ENCODE peak calls at places on chromosomes 5 and 9, in eight cellular contexts. E is BJ, N is Calu3, V is gastrocnemius medialis, G is AG09319, Y is transverse colon, C is prostate gland, A is lower leg skin. Q is an unnamed sample.

GRCh38 chr5:85614482-85614881 is 1003.3 kb upstream of the COX7C start:
- DNase-seq in E (no peak), N (no peak), V (no peak), G (no peak), Y (no peak), C (no peak), A (no peak), Q (no peak)

GRCh38 chr5:137370096-137370495 is 129.0 kb downstream of the SPOCK1 start:
- DNase-seq in E (peak), N (no peak), V (no peak), G (no peak), Y (no peak), C (no peak), A (no peak), Q (no peak)

GRCh38 chr9:95268681-95269080 is 48.8 kb downstream of the FANCC start:
- DNase-seq in E (no peak), N (peak), V (no peak), G (no peak), Y (no peak), C (peak), A (no peak), Q (no peak)

GRCh38 chr9:112570731-112571167 is 84.1 kb downstream of the KIAA1958 start:
- DNase-seq in E (no peak), N (no peak), V (no peak), G (no peak), Y (peak), C (no peak), A (no peak), Q (no peak)

GRCh38 chr5:158756873-158757272 is 342.8 kb downstream of the EBF1 start:
- DNase-seq in E (no peak), N (no peak), V (no peak), G (no peak), Y (no peak), C (no peak), A (no peak), Q (no peak)

GRCh38 chr9:86406366-86406765 is 52.2 kb upstream of the TUT7 start:
- DNase-seq in E (peak), N (no peak), V (no peak), G (no peak), Y (no peak), C (peak), A (peak), Q (no peak)

GRCh38 chr9:27925815-27926214 is 352.5 kb upstream of the C9orf72 start:
- DNase-seq in E (no peak), N (no peak), V (no peak), G (no peak), Y (no peak), C (no peak), A (no peak), Q (no peak)

GRCh38 chr5:82593481-82593880 is 315.3 kb upstream of the RPS23 start:
- DNase-seq in E (no peak), N (no peak), V (no peak), G (no peak), Y (no peak), C (no peak), A (no peak), Q (no peak)

GRCh38 chr9:99471033-99471432 is 249.0 kb downstream of the SEC61B start:
- DNase-seq in E (no peak), N (no peak), V (no peak), G (no peak), Y (no peak), C (no peak), A (no peak), Q (no peak)

GRCh38 chr5:154519375-154519774 is 41.3 kb upstream of the HAND1 start:
- DNase-seq in E (no peak), N (peak), V (no peak), G (peak), Y (no peak), C (no peak), A (no peak), Q (no peak)

GRCh38 chr5:132233811-132234683 is 6.4 kb upstream of the P4HA2 start:
- DNase-seq in E (no peak), N (no peak), V (no peak), G (no peak), Y (peak), C (no peak), A (no peak), Q (no peak)

GRCh38 chr5:96243203-96243602 is 189.8 kb downstream of the PCSK1 start:
- DNase-seq in E (no peak), N (no peak), V (no peak), G (peak), Y (no peak), C (no peak), A (no peak), Q (no peak)

GRCh38 chr9:100641166-100641565 is 63.3 kb downstream of the CAVIN4 start:
- DNase-seq in E (no peak), N (no peak), V (no peak), G (no peak), Y (no peak), C (no peak), A (no peak), Q (no peak)

GRCh38 chr5:3348576-3349535 is 246.8 kb upstream of the IRX1 start:
- DNase-seq in E (no peak), N (no peak), V (no peak), G (no peak), Y (no peak), C (no peak), A (peak), Q (no peak)

GRCh38 chr5:134578578-134579283 is 53.3 kb downstream of the JADE2 start:
- DNase-seq in E (no peak), N (no peak), V (no peak), G (no peak), Y (no peak), C (no peak), A (no peak), Q (no peak)

GRCh38 chr9:119221281-119221680 is 148.0 kb downstream of the BRINP1 start:
- DNase-seq in E (no peak), N (no peak), V (no peak), G (no peak), Y (no peak), C (no peak), A (no peak), Q (no peak)

GRCh38 chr5:6182271-6182815 is 196.0 kb downstream of the MED10 start:
- DNase-seq in E (no peak), N (no peak), V (no peak), G (no peak), Y (no peak), C (no peak), A (no peak), Q (no peak)

GRCh38 chr5:139677404-139678282 is 29.5 kb downstream of the CXXC5 start:
- DNase-seq in E (no peak), N (peak), V (peak), G (no peak), Y (no peak), C (no peak), A (no peak), Q (no peak)

GRCh38 chr5:124825983-124826337 is 79.5 kb upstream of the ZNF608 start:
- DNase-seq in E (no peak), N (no peak), V (no peak), G (no peak), Y (no peak), C (no peak), A (no peak), Q (no peak)

GRCh38 chr5:84436866-84437265 is 52.2 kb upstream of the EDIL3 start:
- DNase-seq in E (no peak), N (no peak), V (no peak), G (no peak), Y (no peak), C (no peak), A (no peak), Q (no peak)

GRCh38 chr5:40812125-40812524 is 14.0 kb upstream of the PRKAA1 start:
- DNase-seq in E (no peak), N (no peak), V (no peak), G (no peak), Y (no peak), C (no peak), A (no peak), Q (no peak)

GRCh38 chr9:126506361-126507317 is 107.1 kb upstream of the LMX1B start:
- DNase-seq in E (no peak), N (no peak), V (no peak), G (no peak), Y (no peak), C (no peak), A (no peak), Q (no peak)

GRCh38 chr9:19233344-19233743 is 2.9 kb downstream of the DENND4C start:
- DNase-seq in E (no peak), N (no peak), V (no peak), G (no peak), Y (no peak), C (no peak), A (no peak), Q (no peak)

GRCh38 chr9:96874201-96874785 is 20.0 kb upstream of the ZNF782 start:
- DNase-seq in E (no peak), N (no peak), V (peak), G (no peak), Y (no peak), C (no peak), A (no peak), Q (no peak)

GRCh38 chr5:36689225-36689624 is 82.8 kb downstream of the SLC1A3 start:
- DNase-seq in E (no peak), N (no peak), V (no peak), G (no peak), Y (no peak), C (no peak), A (no peak), Q (no peak)

GRCh38 chr9:71826289-71826688 is 58.0 kb upstream of the CEMIP2 start:
- DNase-seq in E (no peak), N (no peak), V (no peak), G (no peak), Y (no peak), C (no peak), A (no peak), Q (no peak)

GRCh38 chr5:62043289-62044274 is 262.4 kb upstream of the KIF2A start:
- DNase-seq in E (no peak), N (no peak), V (no peak), G (no peak), Y (no peak), C (no peak), A (no peak), Q (no peak)

GRCh38 chr5:135141303-135142268 is 107.6 kb upstream of the PITX1 start:
- DNase-seq in E (no peak), N (peak), V (no peak), G (no peak), Y (no peak), C (no peak), A (no peak), Q (no peak)

GRCh38 chr9:116333254-116333653 is 179.7 kb downstream of the PAPPA start:
- DNase-seq in E (no peak), N (no peak), V (no peak), G (no peak), Y (no peak), C (no peak), A (no peak), Q (no peak)

GRCh38 chr5:105740242-105740641 is 1930.5 kb downstream of the EFNA5 start:
- DNase-seq in E (no peak), N (no peak), V (no peak), G (no peak), Y (no peak), C (no peak), A (no peak), Q (no peak)

GRCh38 chr9:755454-756381 is 85.8 kb upstream of the DMRT1 start:
- DNase-seq in E (peak), N (no peak), V (peak), G (peak), Y (no peak), C (no peak), A (no peak), Q (no peak)

DNA sequence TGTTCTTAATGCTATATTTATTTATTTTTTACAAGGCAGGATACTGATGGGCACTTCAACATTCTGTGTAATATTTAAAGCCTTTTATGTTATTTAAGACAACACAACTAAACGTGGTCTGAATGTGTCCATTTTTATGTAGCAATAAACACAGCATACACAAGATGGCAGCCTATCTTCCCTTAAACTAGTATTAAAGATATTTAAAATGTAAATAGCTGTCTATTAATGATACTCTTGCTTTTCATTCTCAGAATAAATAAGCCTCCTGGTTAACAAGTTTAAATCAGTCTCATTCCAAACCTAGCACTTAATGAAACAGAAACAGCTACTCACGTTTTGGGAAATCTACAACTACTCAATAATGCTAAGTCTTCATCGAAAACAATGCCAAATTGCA is 315.7 kb downstream of the MCTP1 start:
- DNase-seq in E (no peak), N (no peak), V (no peak), G (no peak), Y (no peak), C (no peak), A (no peak), Q (no peak)
- TF ChIP-seq CTCF in E (no peak), N (no peak), V (no peak), G (no peak), Y (no peak), C (no peak), A (no peak), Q (no peak)

DNA sequence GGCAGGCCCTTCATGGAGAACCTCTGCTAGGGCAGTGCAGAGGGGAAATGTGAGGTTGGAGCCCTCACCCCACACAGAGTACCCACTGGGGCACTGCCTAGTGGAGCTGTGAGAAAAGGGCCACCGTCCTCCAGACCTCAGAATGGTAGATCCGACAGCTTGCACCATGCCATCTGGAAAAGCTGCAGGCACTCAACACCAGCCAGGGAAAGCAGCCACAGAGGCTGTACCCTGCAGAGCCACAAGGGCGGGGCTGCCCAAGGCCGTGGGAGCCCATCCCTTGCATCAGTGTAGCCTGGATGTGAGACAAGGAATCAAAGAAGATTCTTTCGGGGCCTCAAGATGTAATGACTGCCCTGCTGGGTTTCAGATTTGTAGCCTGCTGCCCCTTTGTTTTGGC is 16.5 kb upstream of the ZDHHC11 start:
- DNase-seq in E (no peak), N (no peak), V (no peak), G (no peak), Y (no peak), C (no peak), A (no peak), Q (no peak)
- TF ChIP-seq CTCF in E (no peak), N (no peak), V (no peak), G (no peak), Y (no peak), C (no peak), A (no peak), Q (no peak)

DNA sequence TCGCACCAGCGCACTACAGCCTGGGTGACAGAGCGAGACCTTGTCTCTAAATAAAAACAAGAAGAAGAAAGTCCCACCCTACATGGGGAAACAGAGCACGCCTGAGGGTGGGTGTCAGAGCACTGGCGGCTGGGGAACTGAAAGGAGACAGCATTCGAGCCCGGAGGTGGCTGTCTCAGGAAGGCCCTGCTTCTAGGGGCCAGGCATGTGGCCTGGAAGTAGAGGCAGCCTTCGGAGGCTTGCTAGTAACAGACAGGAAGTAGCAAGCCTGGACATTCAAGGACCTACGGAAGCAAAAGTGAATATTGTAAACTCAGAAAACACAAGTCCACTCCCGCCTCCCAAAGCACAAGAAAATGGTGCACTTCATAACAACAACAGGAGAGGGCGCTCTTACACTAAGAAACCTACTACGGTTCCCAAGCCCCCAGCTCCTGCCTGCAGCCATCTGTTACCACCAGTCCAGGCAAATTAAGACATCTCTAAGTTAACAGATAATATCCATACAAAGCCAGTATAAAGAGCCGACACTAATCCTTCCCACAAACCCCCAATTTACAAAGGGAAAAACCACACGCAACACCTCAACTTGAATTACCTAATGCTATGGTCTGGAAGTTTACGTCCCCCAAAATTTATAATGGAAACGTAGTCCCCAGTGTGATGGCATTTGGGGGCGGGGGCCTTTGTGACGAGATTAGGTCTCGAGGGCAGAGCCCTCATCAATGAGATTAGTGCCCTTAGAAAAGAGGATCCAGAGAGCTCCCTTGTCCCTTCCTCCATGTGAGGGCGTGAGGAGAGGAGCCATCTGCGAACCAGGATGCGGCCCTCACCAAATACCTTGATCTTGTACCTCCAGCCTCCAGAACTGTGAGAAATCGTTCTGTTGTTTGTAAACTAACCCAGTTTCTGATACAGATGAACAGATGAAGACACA is 7.7 kb downstream of the RASGEF1C start:
- DNase-seq in E (no peak), N (no peak), V (no peak), G (no peak), Y (no peak), C (no peak), A (no peak), Q (no peak)
- TF ChIP-seq CTCF in E (peak), N (peak), V (no peak), G (no peak), Y (peak), C (no peak), A (no peak), Q (no peak)

GRCh38 chr9:4553951-4554381 is 63.7 kb downstream of the SLC1A1 start:
- DNase-seq in E (no peak), N (no peak), V (no peak), G (peak), Y (no peak), C (no peak), A (no peak), Q (no peak)

GRCh38 chr9:4550777-4551476 is 60.7 kb downstream of the SLC1A1 start:
- DNase-seq in E (no peak), N (no peak), V (no peak), G (no peak), Y (no peak), C (no peak), A (no peak), Q (no peak)

GRCh38 chr9:4547016-4547415 is 56.7 kb downstream of the SLC1A1 start:
- DNase-seq in E (no peak), N (no peak), V (no peak), G (no peak), Y (no peak), C (no peak), A (no peak), Q (no peak)

GRCh38 chr9:4548796-4549725 is 58.8 kb downstream of the SLC1A1 start:
- DNase-seq in E (no peak), N (peak), V (no peak), G (no peak), Y (peak), C (no peak), A (no peak), Q (no peak)

DNA sequence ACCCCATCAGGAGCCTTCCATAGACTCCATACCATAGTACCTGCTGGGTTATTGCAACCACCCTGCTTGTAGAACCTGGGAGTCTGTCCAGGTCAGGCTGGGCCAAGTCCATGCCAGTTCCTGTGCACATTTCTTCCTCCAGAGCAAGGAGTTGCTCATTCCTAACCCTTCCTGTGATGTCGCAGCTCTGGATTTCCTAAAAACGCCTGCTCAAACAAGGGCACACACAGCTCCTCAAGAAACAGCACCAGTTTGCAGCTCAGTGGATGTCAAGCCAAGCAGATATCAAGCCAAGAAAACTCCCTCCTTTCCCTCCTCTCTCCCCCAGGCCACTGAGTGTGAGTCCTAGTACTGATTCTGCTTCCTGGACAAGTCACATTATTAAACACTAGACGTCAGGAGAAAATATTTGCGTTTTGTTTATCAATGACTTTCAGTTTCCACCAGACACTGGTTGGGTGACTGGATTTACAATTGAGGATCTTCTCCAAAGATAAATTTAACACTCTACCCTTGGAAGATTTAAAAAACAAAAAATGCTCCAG is 59.6 kb downstream of the SLC1A1 start:
- DNase-seq in E (no peak), N (no peak), V (no peak), G (no peak), Y (no peak), C (no peak), A (no peak), Q (no peak)
- TF ChIP-seq CTCF in E (no peak), N (no peak), V (no peak), G (no peak), Y (no peak), C (no peak), A (no peak), Q (no peak)

GRCh38 chr9:125119643-125120286 is 23.6 kb downstream of the SCAI start:
- DNase-seq in E (peak), N (no peak), V (no peak), G (no peak), Y (no peak), C (no peak), A (no peak), Q (no peak)
- TF ChIP-seq CTCF in E (peak), N (no peak), V (no peak), G (peak), Y (no peak), C (no peak), A (no peak), Q (no peak)

GRCh38 chr5:172910828-172911627 is 48.2 kb upstream of the RPL26L1 start:
- DNase-seq in E (no peak), N (peak), V (peak), G (no peak), Y (peak), C (no peak), A (peak), Q (peak)
- TF ChIP-seq CTCF in E (peak), N (peak), V (no peak), G (peak), Y (peak), C (no peak), A (no peak), Q (no peak)